ENCODE peak calls at places on chromosomes 11 and 22, in four cellular contexts. G is AG04450; H is cardiac muscle cell; C is effector memory CD4-positive, alpha-beta T cell. I is an unnamed sample.
A peak's percentile ranks its signal among the peaks of the same experiment; 100 is the strongest.

GRCh38 chr22:39349506-39349966 is 255 bp upstream of the SYNGR1 start:
- DNase-seq in H (peak; percentile 26), C (no peak), G (no peak), I (peak; percentile 6)

GRCh38 chr11:103892603-103893002 is 143.8 kb upstream of the DDI1 start:
- DNase-seq in C (no peak), G (no peak), H (peak; percentile 68), I (no peak)

GRCh38 chr22:48055827-48056226 is 1293.4 kb downstream of the TBC1D22A start:
- DNase-seq in G (no peak), C (no peak), H (no peak), I (no peak)

GRCh38 chr11:122209619-122210377 is 93.8 kb upstream of the BLID start:
- DNase-seq in G (peak; percentile 59), C (no peak), H (peak; percentile 97), I (no peak)

GRCh38 chr22:50002791-50003190 is 9.8 kb downstream of the IL17REL start:
- DNase-seq in G (no peak), C (no peak), H (peak; percentile 18), I (no peak)

GRCh38 chr11:96309643-96310017 is 33.4 kb downstream of the MAML2 start:
- DNase-seq in H (no peak), G (no peak), C (no peak), I (no peak)

GRCh38 chr22:42651134-42651533 is 1.9 kb upstream of the CYB5R3 start:
- DNase-seq in H (no peak), C (no peak), G (no peak), I (no peak)

GRCh38 chr11:99069831-99070444 is 49.2 kb downstream of the CNTN5 start:
- DNase-seq in C (no peak), H (peak; percentile 43), G (no peak), I (no peak)

GRCh38 chr11:64887234-64887756 is 8.9 kb upstream of the EHD1 start:
- DNase-seq in H (no peak), C (no peak), G (no peak), I (no peak)

GRCh38 chr11:47248304-47248663 is 330 bp downstream of the ACP2 start:
- DNase-seq in G (no peak), H (no peak), C (no peak), I (no peak)

GRCh38 chr22:42171946-42172345 is 41.3 kb upstream of the CYP2D6 start:
- DNase-seq in C (no peak), G (no peak), H (no peak), I (no peak)

GRCh38 chr22:17470880-17471500 is 92.3 kb upstream of the SLC25A18 start:
- DNase-seq in C (no peak), H (no peak), G (no peak), I (no peak)

GRCh38 chr11:35927730-35928129 is 16.1 kb upstream of the LDLRAD3 start:
- DNase-seq in G (no peak), C (no peak), H (peak; percentile 90), I (no peak)

GRCh38 chr22:46229701-46230100 is 20.4 kb downstream of the CDPF1 start:
- DNase-seq in C (no peak), G (no peak), H (peak; percentile 58), I (no peak)

GRCh38 chr11:61675826-61676225 is 4.4 kb upstream of the DAGLA start:
- DNase-seq in C (no peak), G (no peak), H (no peak), I (no peak)

GRCh38 chr22:47209547-47210023 is 447.1 kb downstream of the TBC1D22A start:
- DNase-seq in C (no peak), G (no peak), H (no peak), I (no peak)

GRCh38 chr11:129373489-129373953 is 2.1 kb upstream of the BARX2 start:
- DNase-seq in C (no peak), H (peak; percentile 14), G (no peak), I (no peak)

GRCh38 chr11:59284773-59285129 is 72.0 kb upstream of the MPEG1 start:
- DNase-seq in C (no peak), G (no peak), H (no peak), I (no peak)

GRCh38 chr22:24768537-24769374 is 5.8 kb downstream of the PIWIL3 start:
- DNase-seq in G (peak; percentile 32), C (no peak), H (peak; percentile 85), I (peak; percentile 44)

DNA sequence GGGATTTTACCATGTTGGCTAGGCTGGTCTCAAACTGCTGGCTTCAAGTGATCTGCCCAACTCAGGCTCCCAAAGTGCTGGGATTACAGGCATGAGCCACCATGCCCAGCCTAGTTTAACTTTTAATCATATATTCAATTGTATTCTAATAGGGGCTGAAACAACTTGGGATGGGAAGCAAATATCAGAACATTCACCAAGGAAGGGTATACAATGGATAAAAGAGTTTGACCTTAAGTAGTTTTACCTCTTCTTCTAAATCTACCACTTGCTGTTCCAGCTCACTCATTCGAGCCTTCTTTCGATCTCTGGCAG is 1.6 kb downstream of the XBP1 start:
- DNase-seq in G (no peak), H (no peak), C (no peak), I (no peak)
- H3K4me3 ChIP-seq in G (peak overlapping the region; percentile 73), H (peak overlapping the region; percentile 81), C (peak overlapping the region; percentile 100), I (peak overlapping the region; percentile 86)

GRCh38 chr11:111982019-111982464 is 43.2 kb upstream of the DLAT start:
- DNase-seq in C (no peak), G (no peak), H (peak; percentile 58), I (no peak)

GRCh38 chr11:111986589-111986988 is 38.6 kb upstream of the DLAT start:
- DNase-seq in H (no peak), G (no peak), C (no peak), I (no peak)

GRCh38 chr11:111982532-111983186 is 42.5 kb upstream of the DLAT start:
- DNase-seq in C (no peak), H (no peak), G (no peak), I (no peak)

GRCh38 chr11:111981270-111981669 is 43.9 kb upstream of the DLAT start:
- DNase-seq in H (no peak), G (no peak), C (no peak), I (no peak)

DNA sequence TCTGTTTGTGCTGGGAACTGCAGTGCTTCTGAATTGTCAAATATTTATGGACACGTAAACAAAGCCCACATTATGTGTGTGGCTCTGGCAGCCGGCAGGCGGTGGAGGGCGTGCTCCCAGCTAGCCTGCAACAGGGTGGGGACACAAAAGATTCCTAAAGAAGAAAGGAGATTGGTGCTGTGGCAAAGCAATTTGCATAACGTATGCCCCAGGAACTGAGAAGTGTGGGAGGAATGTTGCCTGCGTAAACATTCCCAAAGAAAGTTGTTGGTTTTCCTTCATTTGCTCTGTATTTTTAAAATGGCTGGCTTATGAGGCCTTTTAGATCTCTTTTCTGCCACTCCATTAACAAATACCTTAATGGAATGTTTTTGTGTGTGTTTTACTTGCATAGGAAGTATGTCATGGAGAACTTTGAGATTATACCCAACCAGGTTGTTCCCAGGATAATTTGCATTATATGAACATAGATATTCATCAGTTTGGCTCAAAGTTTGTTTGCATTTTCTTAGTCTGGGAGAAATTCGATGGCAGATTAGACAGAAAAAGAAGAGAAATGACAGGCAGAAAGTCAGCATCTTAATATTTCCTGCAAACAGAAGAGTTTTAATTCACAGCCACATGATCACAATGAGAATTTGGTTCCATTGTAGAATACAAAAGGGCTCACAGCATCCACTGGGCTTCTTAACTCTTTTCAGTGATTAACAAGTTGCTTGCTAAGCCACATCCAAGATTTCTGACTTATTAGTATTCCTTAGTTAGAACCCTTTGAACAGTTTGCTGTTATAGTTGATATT is 41.8 kb upstream of the DLAT start:
- DNase-seq in H (peak; percentile 16), G (peak; percentile 10), C (no peak), I (no peak)
- H3K4me3 ChIP-seq in H (peak overlapping the region; percentile 5), G (no peak overlapping the region), C (no peak overlapping the region), I (no peak overlapping the region)

GRCh38 chr11:119421941-119422504 is 949 bp downstream of the THY1 start:
- DNase-seq in H (peak; percentile 41), C (no peak), G (no peak), I (no peak)
- H3K4me3 ChIP-seq in H (peak overlapping the region; percentile 24), C (peak overlapping the region; percentile 46), G (peak overlapping the region; percentile 89), I (peak overlapping the region; percentile 81)

DNA sequence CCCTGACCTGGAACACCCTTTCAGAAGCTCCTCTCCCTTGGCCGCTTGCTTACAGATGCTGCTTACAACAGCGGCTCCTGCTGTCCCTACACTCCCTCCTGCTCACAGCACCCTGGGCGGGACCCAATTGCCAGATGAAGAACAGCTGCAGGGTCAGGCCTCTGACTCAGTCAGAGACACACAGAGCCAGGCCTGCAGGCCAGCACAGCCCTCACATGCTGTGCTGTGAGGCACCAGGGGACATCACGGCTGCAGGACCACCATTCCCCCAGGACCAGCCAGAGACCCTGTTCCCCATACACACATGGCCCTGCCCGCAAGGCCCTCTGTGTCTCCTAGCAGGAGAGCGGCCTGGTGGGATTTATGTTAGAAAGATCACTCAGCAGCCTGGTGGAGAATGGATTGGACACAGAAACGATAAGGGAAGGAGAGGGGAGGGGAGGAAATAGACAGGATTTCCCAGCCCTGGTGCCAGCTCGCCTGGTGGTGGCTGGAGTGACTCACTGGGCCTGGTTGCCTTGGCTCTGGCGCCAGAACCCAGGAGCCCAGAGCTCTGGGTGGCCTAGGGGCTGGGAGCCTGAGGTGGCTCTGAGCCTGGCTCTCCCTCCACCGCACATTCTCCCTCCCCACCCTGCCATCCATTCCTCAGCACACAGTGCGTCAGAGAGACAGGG is 6.7 kb downstream of the CAPN5 start:
- DNase-seq in C (no peak), H (peak; percentile 96), G (peak; percentile 80), I (no peak)
- H3K4me3 ChIP-seq in C (no peak overlapping the region), H (no peak overlapping the region), G (no peak overlapping the region), I (no peak overlapping the region)